ENCODE peak calls at places on chromosomes 4 and X, in five cellular contexts. M, R, W, L and X are unnamed samples.

GRCh38 chrX:129577473-129577872 is 37.4 kb downstream of the OCRL start:
- DNase-seq in M (no peak), R (no peak), W (no peak), L (no peak), X (no peak)

GRCh38 chr4:101948951-101949350 is 158.4 kb downstream of the BANK1 start:
- DNase-seq in M (no peak), R (no peak), W (no peak), L (no peak), X (no peak)

GRCh38 chr4:138045036-138045435 is 197.1 kb downstream of the SLC7A11 start:
- DNase-seq in M (no peak), R (no peak), W (no peak), L (no peak), X (no peak)

GRCh38 chr4:183348706-183349659 is 26.8 kb upstream of the CLDN24 start:
- DNase-seq in M (no peak), R (no peak), W (no peak), L (no peak), X (peak; percentile 85)

GRCh38 chr4:12319765-12320164 is 891.1 kb upstream of the HS3ST1 start:
- DNase-seq in M (no peak), R (no peak), W (no peak), L (no peak), X (no peak)

GRCh38 chr4:185541251-185541671 is 6.0 kb upstream of the PDLIM3 start:
- DNase-seq in M (no peak), R (peak; percentile 23), W (no peak), L (no peak), X (no peak)

GRCh38 chr4:25020240-25020639 is 10.5 kb downstream of the LGI2 start:
- DNase-seq in M (no peak), R (no peak), W (no peak), L (no peak), X (no peak)

GRCh38 chrX:68462197-68462596 is 28.9 kb upstream of the OPHN1 start:
- DNase-seq in M (no peak), R (no peak), W (no peak), L (no peak), X (no peak)

GRCh38 chr4:101201421-101201820 is 145.9 kb downstream of the PPP3CA start:
- DNase-seq in M (no peak), R (no peak), W (no peak), L (no peak), X (no peak)

GRCh38 chr4:156374894-156375293 is 421.2 kb upstream of the CTSO start:
- DNase-seq in M (no peak), R (no peak), W (no peak), L (no peak), X (no peak)

GRCh38 chr4:156377036-156377700 is 423.5 kb upstream of the CTSO start:
- DNase-seq in M (no peak), R (no peak), W (no peak), L (no peak), X (no peak)

GRCh38 chr4:156374069-156374468 is 420.4 kb upstream of the CTSO start:
- DNase-seq in M (peak; percentile 5), R (no peak), W (no peak), L (no peak), X (no peak)

GRCh38 chr4:156378053-156378665 is 424.5 kb upstream of the CTSO start:
- DNase-seq in M (no peak), R (no peak), W (peak; percentile 34), L (peak; percentile 33), X (no peak)
- TF ChIP-seq CTCF in M (peak; percentile 37), R (peak; percentile 22), W (peak; percentile 33), L (peak; percentile 75), X (peak; percentile 16)

GRCh38 chr4:4852591-4853362 is 6.7 kb upstream of the MSX1 start:
- DNase-seq in M (peak; percentile 65), R (no peak), W (peak; percentile 46), L (peak; percentile 60), X (peak; percentile 47)
- TF ChIP-seq CTCF in M (peak; percentile 49), R (no peak), W (no peak), L (peak; percentile 47), X (peak; percentile 19)

GRCh38 chrX:7127058-7127457 is 20.5 kb upstream of the STS start:
- DNase-seq in M (no peak), R (no peak), W (no peak), L (no peak), X (no peak)

GRCh38 chrX:7133036-7133412 is 14.5 kb upstream of the STS start:
- DNase-seq in M (peak; percentile 8), R (no peak), W (no peak), L (no peak), X (no peak)

GRCh38 chrX:7131621-7132020 is 15.9 kb upstream of the STS start:
- DNase-seq in M (no peak), R (peak; percentile 22), W (no peak), L (no peak), X (no peak)

DNA sequence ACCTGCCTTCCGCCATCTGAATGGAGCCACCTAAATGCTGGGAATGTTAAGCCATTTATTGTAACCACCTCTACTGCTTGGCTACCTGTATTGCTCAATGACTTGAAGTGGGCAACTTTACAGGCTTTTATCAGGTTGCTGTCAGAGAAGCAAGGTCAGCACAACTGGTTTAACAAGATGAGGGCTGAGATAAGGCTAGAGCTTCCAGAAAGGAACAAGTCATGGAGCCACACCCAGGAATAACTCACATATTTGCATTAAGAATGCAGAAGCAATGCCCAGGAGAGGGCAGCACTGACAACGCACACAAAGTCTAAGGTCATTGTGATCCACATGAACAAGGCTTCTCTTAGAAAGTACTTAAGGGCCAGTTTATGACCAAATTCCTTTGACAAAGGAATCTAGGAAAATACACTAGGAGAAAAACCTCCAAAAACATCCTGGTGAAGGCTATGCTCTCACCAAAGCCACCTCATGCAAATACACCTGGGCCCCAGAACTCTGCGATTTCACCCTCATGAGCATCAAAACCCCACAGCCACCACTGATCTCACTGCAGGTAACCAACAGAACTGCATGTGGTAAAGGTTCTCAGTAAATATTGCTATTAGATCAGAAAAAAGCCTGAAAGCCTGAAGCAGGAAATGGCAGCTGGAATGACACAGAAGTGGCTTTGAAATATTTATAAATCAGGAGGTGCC is 15.0 kb upstream of the STS start:
- DNase-seq in M (peak; percentile 27), R (peak; percentile 91), W (peak; percentile 16), L (peak; percentile 33), X (peak; percentile 46)
- TF ChIP-seq CTCF in M (no peak), R (peak; percentile 59), W (peak; percentile 13), L (no peak), X (no peak)

GRCh38 chr4:182089326-182089725 is 153.9 kb upstream of the TENM3 start:
- DNase-seq in M (peak; percentile 11), R (no peak), W (no peak), L (peak; percentile 15), X (no peak)
- TF ChIP-seq CTCF in M (peak; percentile 24), R (no peak), W (peak; percentile 18), L (peak; percentile 57), X (no peak)